ENCODE peak calls at places on chromosome 4, in five cellular contexts. One of them, this sample, is unnamed.

GRCh38 chr4:87093443-87094123 is 126.8 kb downstream of the KLHL8 start:
- DNase-seq in NCI-H2029: peak
- DNase-seq in substantia nigra: no peak
- DNase-seq in NAMALWA: peak
- DNase-seq in stimulated activated CD8-positive, alpha-beta memory T cell treated with anti-CD3 and anti-CD28 coated beads, Interleukin-15, amount 100 ng/mL, for 24 hours: no peak
- DNase-seq in this sample: peak

GRCh38 chr4:856468-856901 is 30.6 kb upstream of the CPLX1 start:
- DNase-seq in NCI-H2029: no peak
- DNase-seq in substantia nigra: no peak
- DNase-seq in NAMALWA: peak
- DNase-seq in stimulated activated CD8-positive, alpha-beta memory T cell treated with anti-CD3 and anti-CD28 coated beads, Interleukin-15, amount 100 ng/mL, for 24 hours: no peak
- DNase-seq in this sample: no peak

GRCh38 chr4:41963105-41963504 is 18.5 kb upstream of the DCAF4L1 start:
- DNase-seq in NCI-H2029: no peak
- DNase-seq in substantia nigra: no peak
- DNase-seq in NAMALWA: peak
- DNase-seq in stimulated activated CD8-positive, alpha-beta memory T cell treated with anti-CD3 and anti-CD28 coated beads, Interleukin-15, amount 100 ng/mL, for 24 hours: no peak
- DNase-seq in this sample: peak

GRCh38 chr4:89048906-89049601 is 7.9 kb downstream of the FAM13A start:
- DNase-seq in NCI-H2029: no peak
- DNase-seq in substantia nigra: no peak
- DNase-seq in NAMALWA: no peak
- DNase-seq in stimulated activated CD8-positive, alpha-beta memory T cell treated with anti-CD3 and anti-CD28 coated beads, Interleukin-15, amount 100 ng/mL, for 24 hours: no peak
- DNase-seq in this sample: no peak

GRCh38 chr4:147643616-147644015 is 26.4 kb downstream of the TMEM184C start:
- DNase-seq in NCI-H2029: no peak
- DNase-seq in substantia nigra: no peak
- DNase-seq in NAMALWA: no peak
- DNase-seq in stimulated activated CD8-positive, alpha-beta memory T cell treated with anti-CD3 and anti-CD28 coated beads, Interleukin-15, amount 100 ng/mL, for 24 hours: no peak
- DNase-seq in this sample: no peak

GRCh38 chr4:6568689-6569332 is 6.2 kb upstream of the MAN2B2 start:
- DNase-seq in NCI-H2029: no peak
- DNase-seq in substantia nigra: no peak
- DNase-seq in NAMALWA: no peak
- DNase-seq in stimulated activated CD8-positive, alpha-beta memory T cell treated with anti-CD3 and anti-CD28 coated beads, Interleukin-15, amount 100 ng/mL, for 24 hours: no peak
- DNase-seq in this sample: no peak

GRCh38 chr4:83062748-83063147 is 27.8 kb downstream of the COPS4 start:
- DNase-seq in NCI-H2029: no peak
- DNase-seq in substantia nigra: no peak
- DNase-seq in NAMALWA: no peak
- DNase-seq in stimulated activated CD8-positive, alpha-beta memory T cell treated with anti-CD3 and anti-CD28 coated beads, Interleukin-15, amount 100 ng/mL, for 24 hours: no peak
- DNase-seq in this sample: no peak

GRCh38 chr4:45317276-45317675 is 590.9 kb upstream of the GNPDA2 start:
- DNase-seq in NCI-H2029: no peak
- DNase-seq in substantia nigra: no peak
- DNase-seq in NAMALWA: no peak
- DNase-seq in stimulated activated CD8-positive, alpha-beta memory T cell treated with anti-CD3 and anti-CD28 coated beads, Interleukin-15, amount 100 ng/mL, for 24 hours: no peak
- DNase-seq in this sample: no peak

GRCh38 chr4:94889523-94889922 is 131.8 kb downstream of the BMPR1B start:
- DNase-seq in NCI-H2029: no peak
- DNase-seq in substantia nigra: no peak
- DNase-seq in NAMALWA: no peak
- DNase-seq in stimulated activated CD8-positive, alpha-beta memory T cell treated with anti-CD3 and anti-CD28 coated beads, Interleukin-15, amount 100 ng/mL, for 24 hours: no peak
- DNase-seq in this sample: no peak

GRCh38 chr4:173399016-173399415 is at the start of gene SCRG1:
- DNase-seq in NCI-H2029: no peak
- DNase-seq in substantia nigra: peak
- DNase-seq in NAMALWA: no peak
- DNase-seq in stimulated activated CD8-positive, alpha-beta memory T cell treated with anti-CD3 and anti-CD28 coated beads, Interleukin-15, amount 100 ng/mL, for 24 hours: no peak
- DNase-seq in this sample: no peak

GRCh38 chr4:174210952-174211490 is 72.4 kb downstream of the FBXO8 start:
- DNase-seq in NCI-H2029: no peak
- DNase-seq in substantia nigra: no peak
- DNase-seq in NAMALWA: no peak
- DNase-seq in stimulated activated CD8-positive, alpha-beta memory T cell treated with anti-CD3 and anti-CD28 coated beads, Interleukin-15, amount 100 ng/mL, for 24 hours: no peak
- DNase-seq in this sample: no peak

GRCh38 chr4:121791481-121791880 is 9.6 kb upstream of the EXOSC9 start:
- DNase-seq in NCI-H2029: no peak
- DNase-seq in substantia nigra: no peak
- DNase-seq in NAMALWA: no peak
- DNase-seq in stimulated activated CD8-positive, alpha-beta memory T cell treated with anti-CD3 and anti-CD28 coated beads, Interleukin-15, amount 100 ng/mL, for 24 hours: no peak
- DNase-seq in this sample: no peak

GRCh38 chr4:126582737-126583136 is 1050.0 kb upstream of the INTU start:
- DNase-seq in NCI-H2029: no peak
- DNase-seq in substantia nigra: no peak
- DNase-seq in NAMALWA: peak
- DNase-seq in stimulated activated CD8-positive, alpha-beta memory T cell treated with anti-CD3 and anti-CD28 coated beads, Interleukin-15, amount 100 ng/mL, for 24 hours: no peak
- DNase-seq in this sample: no peak

GRCh38 chr4:87911252-87911774 is 64.2 kb upstream of the SPP1 start:
- DNase-seq in NCI-H2029: no peak
- DNase-seq in substantia nigra: no peak
- DNase-seq in NAMALWA: no peak
- DNase-seq in stimulated activated CD8-positive, alpha-beta memory T cell treated with anti-CD3 and anti-CD28 coated beads, Interleukin-15, amount 100 ng/mL, for 24 hours: no peak
- DNase-seq in this sample: no peak

GRCh38 chr4:153079824-153080486 is 124.3 kb upstream of the TRIM2 start:
- DNase-seq in NCI-H2029: no peak
- DNase-seq in substantia nigra: no peak
- DNase-seq in NAMALWA: no peak
- DNase-seq in stimulated activated CD8-positive, alpha-beta memory T cell treated with anti-CD3 and anti-CD28 coated beads, Interleukin-15, amount 100 ng/mL, for 24 hours: no peak
- DNase-seq in this sample: peak

GRCh38 chr4:133600008-133600407 is 450.9 kb downstream of the PCDH10 start:
- DNase-seq in NCI-H2029: no peak
- DNase-seq in substantia nigra: no peak
- DNase-seq in NAMALWA: no peak
- DNase-seq in stimulated activated CD8-positive, alpha-beta memory T cell treated with anti-CD3 and anti-CD28 coated beads, Interleukin-15, amount 100 ng/mL, for 24 hours: no peak
- DNase-seq in this sample: no peak

GRCh38 chr4:121551271-121551670 is 145.5 kb downstream of the ANXA5 start:
- DNase-seq in NCI-H2029: no peak
- DNase-seq in substantia nigra: no peak
- DNase-seq in NAMALWA: no peak
- DNase-seq in stimulated activated CD8-positive, alpha-beta memory T cell treated with anti-CD3 and anti-CD28 coated beads, Interleukin-15, amount 100 ng/mL, for 24 hours: no peak
- DNase-seq in this sample: no peak

GRCh38 chr4:33914386-33914785 is 2329.9 kb downstream of the ARAP2 start:
- DNase-seq in NCI-H2029: no peak
- DNase-seq in substantia nigra: no peak
- DNase-seq in NAMALWA: no peak
- DNase-seq in stimulated activated CD8-positive, alpha-beta memory T cell treated with anti-CD3 and anti-CD28 coated beads, Interleukin-15, amount 100 ng/mL, for 24 hours: no peak
- DNase-seq in this sample: no peak

GRCh38 chr4:15868065-15868464 is 70.5 kb downstream of the FGFBP1 start:
- DNase-seq in NCI-H2029: no peak
- DNase-seq in substantia nigra: no peak
- DNase-seq in NAMALWA: no peak
- DNase-seq in stimulated activated CD8-positive, alpha-beta memory T cell treated with anti-CD3 and anti-CD28 coated beads, Interleukin-15, amount 100 ng/mL, for 24 hours: no peak
- DNase-seq in this sample: no peak

GRCh38 chr4:168589154-168589553 is 92.3 kb downstream of the PALLD start:
- DNase-seq in NCI-H2029: no peak
- DNase-seq in substantia nigra: no peak
- DNase-seq in NAMALWA: no peak
- DNase-seq in stimulated activated CD8-positive, alpha-beta memory T cell treated with anti-CD3 and anti-CD28 coated beads, Interleukin-15, amount 100 ng/mL, for 24 hours: no peak
- DNase-seq in this sample: no peak

GRCh38 chr4:123476089-123476488 is 79.5 kb downstream of the SPRY1 start:
- DNase-seq in NCI-H2029: no peak
- DNase-seq in substantia nigra: no peak
- DNase-seq in NAMALWA: no peak
- DNase-seq in stimulated activated CD8-positive, alpha-beta memory T cell treated with anti-CD3 and anti-CD28 coated beads, Interleukin-15, amount 100 ng/mL, for 24 hours: no peak
- DNase-seq in this sample: no peak

GRCh38 chr4:7371122-7371941 is 63.4 kb downstream of the PSAPL1 start:
- DNase-seq in NCI-H2029: no peak
- DNase-seq in substantia nigra: no peak
- DNase-seq in NAMALWA: no peak
- DNase-seq in stimulated activated CD8-positive, alpha-beta memory T cell treated with anti-CD3 and anti-CD28 coated beads, Interleukin-15, amount 100 ng/mL, for 24 hours: no peak
- DNase-seq in this sample: no peak

GRCh38 chr4:4950891-4951290 is 68.4 kb downstream of the CYTL1 start:
- DNase-seq in NCI-H2029: no peak
- DNase-seq in substantia nigra: peak
- DNase-seq in NAMALWA: no peak
- DNase-seq in stimulated activated CD8-positive, alpha-beta memory T cell treated with anti-CD3 and anti-CD28 coated beads, Interleukin-15, amount 100 ng/mL, for 24 hours: no peak
- DNase-seq in this sample: no peak

GRCh38 chr4:3508542-3508941 is 23.7 kb downstream of the LRPAP1 start:
- DNase-seq in NCI-H2029: no peak
- DNase-seq in substantia nigra: no peak
- DNase-seq in NAMALWA: no peak
- DNase-seq in stimulated activated CD8-positive, alpha-beta memory T cell treated with anti-CD3 and anti-CD28 coated beads, Interleukin-15, amount 100 ng/mL, for 24 hours: no peak
- DNase-seq in this sample: no peak

GRCh38 chr4:165398570-165398969 is 19.8 kb downstream of the CPE start:
- DNase-seq in NCI-H2029: peak
- DNase-seq in substantia nigra: no peak
- DNase-seq in NAMALWA: peak
- DNase-seq in stimulated activated CD8-positive, alpha-beta memory T cell treated with anti-CD3 and anti-CD28 coated beads, Interleukin-15, amount 100 ng/mL, for 24 hours: no peak
- DNase-seq in this sample: peak

GRCh38 chr4:165201806-165202205 is 5.6 kb upstream of the KLHL2 start:
- DNase-seq in NCI-H2029: no peak
- DNase-seq in substantia nigra: no peak
- DNase-seq in NAMALWA: no peak
- DNase-seq in stimulated activated CD8-positive, alpha-beta memory T cell treated with anti-CD3 and anti-CD28 coated beads, Interleukin-15, amount 100 ng/mL, for 24 hours: no peak
- DNase-seq in this sample: no peak

GRCh38 chr4:16916719-16917337 is 18.4 kb upstream of the LDB2 start:
- DNase-seq in NCI-H2029: peak
- DNase-seq in substantia nigra: no peak
- DNase-seq in NAMALWA: peak
- DNase-seq in stimulated activated CD8-positive, alpha-beta memory T cell treated with anti-CD3 and anti-CD28 coated beads, Interleukin-15, amount 100 ng/mL, for 24 hours: peak
- DNase-seq in this sample: peak

GRCh38 chr4:100826067-100826466 is 308.2 kb upstream of the EMCN start:
- DNase-seq in NCI-H2029: no peak
- DNase-seq in substantia nigra: no peak
- DNase-seq in NAMALWA: no peak
- DNase-seq in stimulated activated CD8-positive, alpha-beta memory T cell treated with anti-CD3 and anti-CD28 coated beads, Interleukin-15, amount 100 ng/mL, for 24 hours: no peak
- DNase-seq in this sample: no peak

GRCh38 chr4:134465417-134465816 is 263.8 kb upstream of the PABPC4L start:
- DNase-seq in NCI-H2029: no peak
- DNase-seq in substantia nigra: no peak
- DNase-seq in NAMALWA: no peak
- DNase-seq in stimulated activated CD8-positive, alpha-beta memory T cell treated with anti-CD3 and anti-CD28 coated beads, Interleukin-15, amount 100 ng/mL, for 24 hours: no peak
- DNase-seq in this sample: no peak

GRCh38 chr4:110533940-110534339 is 58.0 kb downstream of the ENPEP start:
- DNase-seq in NCI-H2029: no peak
- DNase-seq in substantia nigra: no peak
- DNase-seq in NAMALWA: peak
- DNase-seq in stimulated activated CD8-positive, alpha-beta memory T cell treated with anti-CD3 and anti-CD28 coated beads, Interleukin-15, amount 100 ng/mL, for 24 hours: no peak
- DNase-seq in this sample: no peak

GRCh38 chr4:67658302-67658701 is 42.7 kb downstream of the UBA6 start:
- DNase-seq in NCI-H2029: no peak
- DNase-seq in substantia nigra: no peak
- DNase-seq in NAMALWA: no peak
- DNase-seq in stimulated activated CD8-positive, alpha-beta memory T cell treated with anti-CD3 and anti-CD28 coated beads, Interleukin-15, amount 100 ng/mL, for 24 hours: no peak
- DNase-seq in this sample: no peak

GRCh38 chr4:19809989-19810388 is 441.7 kb upstream of the SLIT2 start:
- DNase-seq in NCI-H2029: no peak
- DNase-seq in substantia nigra: no peak
- DNase-seq in NAMALWA: no peak
- DNase-seq in stimulated activated CD8-positive, alpha-beta memory T cell treated with anti-CD3 and anti-CD28 coated beads, Interleukin-15, amount 100 ng/mL, for 24 hours: no peak
- DNase-seq in this sample: no peak

GRCh38 chr4:83454626-83455025 is 997 bp downstream of the HELQ start:
- DNase-seq in NCI-H2029: no peak
- DNase-seq in substantia nigra: no peak
- DNase-seq in NAMALWA: peak
- DNase-seq in stimulated activated CD8-positive, alpha-beta memory T cell treated with anti-CD3 and anti-CD28 coated beads, Interleukin-15, amount 100 ng/mL, for 24 hours: no peak
- DNase-seq in this sample: no peak